ENCODE peak calls at places on chromosome 5, in five cellular contexts. Q is SK-N-SH, M is stomach, H is sigmoid colon, J is breast epithelium. D is an unnamed sample. For H3K4me1, the result is how much of the 10 kb centered on the place peaks cover.

GRCh38 chr5:119537704-119538103 is 85.4 kb downstream of the HSD17B4 start:
- DNase-seq in J (no peak), M (peak), H (no peak), Q (no peak), D (no peak)

GRCh38 chr5:108344103-108344822 is 37.6 kb downstream of the FBXL17 start:
- DNase-seq in Q (no peak), M (no peak), J (no peak), H (no peak), D (no peak)

GRCh38 chr5:13478831-13479465 is 465.5 kb downstream of the DNAH5 start:
- DNase-seq in J (no peak), Q (peak), H (no peak), M (peak), D (no peak)

GRCh38 chr5:36897616-36898015 is 21.0 kb downstream of the NIPBL start:
- DNase-seq in H (no peak), M (no peak), J (no peak), Q (no peak), D (no peak)

GRCh38 chr5:65482280-65482726 is 583 bp upstream of the ADAMTS6 start:
- DNase-seq in M (no peak), Q (peak), J (no peak), H (no peak), D (no peak)

GRCh38 chr5:59099270-59099994 is 516.6 kb downstream of the RAB3C start:
- DNase-seq in H (no peak), Q (no peak), M (no peak), J (no peak), D (no peak)

GRCh38 chr5:147188200-147189108 is 46.4 kb upstream of the STK32A start:
- DNase-seq in J (no peak), M (peak), H (no peak), Q (peak), D (no peak)

GRCh38 chr5:166602271-166602670 is 1689.2 kb upstream of the WWC1 start:
- DNase-seq in J (no peak), Q (no peak), H (no peak), M (no peak), D (no peak)

GRCh38 chr5:107501965-107502691 is 168.6 kb downstream of the EFNA5 start:
- DNase-seq in J (no peak), M (no peak), H (no peak), Q (peak), D (no peak)

GRCh38 chr5:65846102-65846501 is 80.3 kb upstream of the ERBIN start:
- DNase-seq in M (no peak), H (no peak), Q (no peak), J (no peak), D (no peak)

GRCh38 chr5:142924135-142924883 is 154.1 kb downstream of the ARHGAP26 start:
- DNase-seq in J (no peak), H (no peak), Q (no peak), M (no peak), D (no peak)

GRCh38 chr5:1011226-1011631 is 2.6 kb downstream of the NKD2 start:
- DNase-seq in M (peak), Q (peak), H (peak), J (peak), D (peak)

GRCh38 chr5:160303690-160304089 is 8.7 kb downstream of the CCNJL start:
- DNase-seq in Q (no peak), M (no peak), H (no peak), J (no peak), D (no peak)

GRCh38 chr5:41347569-41347968 is 134.2 kb upstream of the C6 start:
- DNase-seq in J (no peak), M (no peak), Q (no peak), H (no peak), D (no peak)

GRCh38 chr5:79014631-79015030 is 29.5 kb upstream of the ARSB start:
- DNase-seq in Q (no peak), H (no peak), J (no peak), M (no peak), D (no peak)

GRCh38 chr5:147093138-147093537 is 141.7 kb upstream of the STK32A start:
- DNase-seq in H (no peak), J (no peak), Q (no peak), M (no peak), D (no peak)

GRCh38 chr5:96548941-96549340 is 113.2 kb upstream of the CAST start:
- DNase-seq in J (no peak), Q (peak), H (no peak), M (no peak), D (no peak)

GRCh38 chr5:100828756-100829342 is 74.2 kb downstream of the ST8SIA4 start:
- DNase-seq in M (no peak), J (no peak), Q (peak), H (no peak), D (no peak)

GRCh38 chr5:157025093-157025698 is 33.7 kb downstream of the HAVCR1 start:
- DNase-seq in H (no peak), M (peak), J (no peak), Q (no peak), D (no peak)

GRCh38 chr5:62206150-62206829 is 99.7 kb upstream of the KIF2A start:
- DNase-seq in M (no peak), J (no peak), Q (peak), H (no peak), D (no peak)

GRCh38 chr5:172800088-172800551 is 29.1 kb upstream of the DUSP1 start:
- DNase-seq in Q (no peak), J (no peak), M (peak), H (peak), D (peak)

GRCh38 chr5:953535-954449 is 54.8 kb upstream of the NKD2 start:
- DNase-seq in Q (peak), J (no peak), M (no peak), H (no peak), D (peak)

GRCh38 chr5:179287071-179287470 is 58.2 kb downstream of the ADAMTS2 start:
- DNase-seq in H (peak), M (no peak), J (no peak), Q (no peak), D (peak)

GRCh38 chr5:35956429-35956828 is 18.0 kb upstream of the CAPSL start:
- DNase-seq in J (no peak), M (no peak), H (no peak), Q (no peak), D (no peak)

GRCh38 chr5:121805931-121806330 is 45.8 kb upstream of the FTMT start:
- DNase-seq in H (no peak), M (no peak), J (no peak), Q (peak), D (no peak)

GRCh38 chr5:174520420-174521396 is 203.7 kb upstream of the MSX2 start:
- DNase-seq in J (no peak), M (peak), H (no peak), Q (peak), D (no peak)

GRCh38 chr5:74540582-74540981 is 99.9 kb downstream of the ENC1 start:
- DNase-seq in J (no peak), M (no peak), Q (no peak), H (no peak), D (no peak)

GRCh38 chr5:138504799-138505198 is 38.2 kb downstream of the ETF1 start:
- DNase-seq in J (no peak), M (peak), Q (no peak), H (peak), D (no peak)

GRCh38 chr5:169169786-169170185 is 131.2 kb downstream of the SLIT3 start:
- DNase-seq in M (no peak), Q (peak), H (no peak), J (no peak), D (no peak)

GRCh38 chr5:77697692-77698091 is 59.2 kb upstream of the OTP start:
- DNase-seq in M (no peak), Q (no peak), J (no peak), H (no peak), D (no peak)

GRCh38 chr5:143177263-143177994 is 226.1 kb downstream of the NR3C1 start:
- DNase-seq in M (peak), Q (no peak), J (no peak), H (no peak), D (no peak)

GRCh38 chr5:59356813-59357381 is 536.6 kb downstream of the PDE4D start:
- DNase-seq in H (peak), J (no peak), M (peak), Q (no peak), D (peak)

GRCh38 chr5:111834926-111835599 is 78.1 kb upstream of the NREP start:
- DNase-seq in M (no peak), Q (no peak), J (no peak), H (no peak), D (no peak)

GRCh38 chr5:71586052-71586940 is 844 bp upstream of the MCCC2 start:
- DNase-seq in J (no peak), M (no peak), H (no peak), Q (peak), D (no peak)

GRCh38 chr5:97476852-97477534 is 293.9 kb upstream of the RIOK2 start:
- DNase-seq in H (no peak), M (no peak), J (no peak), Q (no peak), D (no peak)

DNA sequence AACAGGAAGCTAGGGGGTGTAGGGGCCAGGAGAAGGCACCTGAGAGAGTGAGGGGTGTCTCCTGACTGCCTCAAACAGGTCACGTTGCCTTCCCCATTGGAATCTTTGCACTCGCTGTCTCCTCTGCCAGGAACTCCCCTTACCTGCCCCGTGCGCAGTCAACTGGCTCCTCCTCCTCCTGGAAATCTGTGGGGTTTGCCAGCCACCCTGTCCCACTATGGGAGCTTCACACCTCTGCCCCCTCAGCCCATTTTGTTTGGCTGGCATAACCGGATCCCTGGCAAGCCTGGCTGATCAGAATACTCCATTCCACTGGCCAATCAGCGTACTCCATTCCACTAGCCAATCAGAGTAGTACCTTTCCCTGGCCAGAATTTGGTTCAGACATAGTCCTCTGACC is 10.4 kb upstream of the SLC34A1 start:
- DNase-seq in M (no peak), Q (no peak), H (no peak), J (no peak), D (no peak)
- H3K4me1 ChIP-seq in M (under half), Q (under half), H (under half), J (under half), D (half or more)

GRCh38 chr5:124752854-124753720 is 6.6 kb upstream of the ZNF608 start:
- DNase-seq in J (no peak), Q (no peak), M (no peak), H (no peak), D (no peak)

GRCh38 chr5:124748687-124749594 is 2.5 kb upstream of the ZNF608 start:
- DNase-seq in H (peak), Q (peak), J (peak), M (peak), D (peak)

GRCh38 chr5:124755565-124755964 is 9.1 kb upstream of the ZNF608 start:
- DNase-seq in M (no peak), H (no peak), J (no peak), Q (peak), D (no peak)

GRCh38 chr5:124751031-124751430 is 4.6 kb upstream of the ZNF608 start:
- DNase-seq in M (no peak), J (no peak), H (no peak), Q (no peak), D (no peak)

DNA sequence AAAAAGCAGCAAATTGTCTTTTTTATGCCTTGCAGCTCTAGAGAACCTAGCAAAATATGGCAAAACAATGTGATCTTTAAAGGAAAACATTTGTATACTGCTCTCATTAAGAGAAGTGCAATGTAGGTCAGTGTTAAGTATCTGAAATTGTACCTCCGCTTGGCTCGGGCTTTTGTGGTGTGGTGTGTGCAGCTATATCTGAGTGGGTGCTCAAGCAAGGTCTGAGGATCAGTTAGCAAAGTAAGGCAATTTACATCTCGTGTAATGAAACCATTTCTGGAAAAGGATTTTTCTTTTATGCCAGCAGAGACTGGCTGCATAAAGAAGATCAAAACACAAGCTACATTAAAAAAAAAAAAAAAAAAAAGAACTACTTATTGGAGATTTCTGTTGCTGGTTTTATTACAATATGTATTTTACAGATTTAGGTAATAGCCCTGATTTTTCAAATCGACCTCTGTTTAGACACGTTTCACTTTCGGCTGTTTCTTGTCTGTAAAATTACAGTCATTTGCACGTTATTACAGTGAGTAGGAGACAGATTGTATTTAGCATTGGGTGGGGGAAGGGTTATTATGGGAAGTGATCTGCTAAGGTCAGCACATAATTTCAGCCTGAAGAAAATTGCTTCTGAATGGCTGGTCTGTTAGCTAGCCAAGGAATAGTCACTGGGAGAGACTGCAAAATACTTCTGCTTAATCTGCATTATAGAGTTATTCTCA is 7.9 kb upstream of the ZNF608 start:
- DNase-seq in Q (no peak), H (no peak), J (no peak), M (no peak), D (no peak)
- TF ChIP-seq POLR2AphosphoS5 in Q (no peak), H (no peak), J (no peak), M (no peak), D (no peak)

GRCh38 chr5:56414056-56414455 is 180.9 kb upstream of the ANKRD55 start:
- DNase-seq in M (no peak), J (no peak), H (no peak), Q (no peak), D (no peak)
- H3K4me1 ChIP-seq in M (under half), J (under half), H (under half), Q (under half), D (under half)

DNA sequence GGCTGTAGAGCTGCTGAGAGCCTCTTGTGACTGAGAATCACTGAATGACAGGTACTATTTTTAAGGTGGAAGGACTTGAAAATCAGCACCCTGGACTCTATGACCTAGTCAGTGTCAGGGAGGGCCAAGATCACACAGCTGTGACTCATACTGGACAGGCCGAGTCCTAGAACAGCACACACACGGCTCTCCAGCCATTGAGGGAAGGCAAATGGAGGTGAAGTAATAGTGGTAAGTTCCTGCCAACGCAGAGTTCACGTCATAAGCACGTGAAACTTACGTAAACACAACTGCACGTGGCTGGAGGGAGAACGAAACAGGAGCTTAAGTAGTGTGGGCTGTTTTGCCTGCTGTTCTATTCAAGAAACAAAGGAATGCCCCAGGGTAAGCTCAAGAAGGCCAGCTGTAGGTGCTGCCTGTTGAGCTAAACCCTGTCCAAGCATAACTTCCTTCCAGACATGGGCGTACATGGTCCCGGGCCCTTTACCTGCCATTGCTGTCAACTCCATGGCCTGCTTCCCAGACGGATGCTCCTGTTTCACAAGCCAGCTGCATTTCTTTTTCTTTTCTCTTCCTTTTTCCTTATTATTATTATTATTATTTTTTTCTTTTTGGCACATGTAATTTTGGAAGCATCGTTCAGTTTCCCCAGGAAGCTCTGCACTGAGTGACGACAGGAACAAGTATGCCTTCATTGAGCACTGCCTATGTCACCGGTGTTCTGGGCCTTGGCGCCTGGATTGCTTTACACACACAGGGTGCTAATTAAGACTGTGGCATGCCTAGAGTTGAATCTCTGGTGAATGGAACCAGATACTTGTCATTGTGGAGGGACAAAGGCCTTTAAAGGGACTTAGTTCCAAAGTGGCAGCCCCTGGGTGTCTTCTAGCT is 10.2 kb upstream of the LCP2 start:
- DNase-seq in J (no peak), H (peak), Q (no peak), M (peak), D (peak)
- TF ChIP-seq POLR2AphosphoS5 in J (peak), H (peak), Q (no peak), M (peak), D (no peak)

GRCh38 chr5:127031863-127032232 is 1.5 kb upstream of the MARCHF3 start:
- DNase-seq in H (no peak), Q (no peak), J (no peak), M (no peak), D (no peak)
- H3K4me1 ChIP-seq in H (under half), Q (under half), J (under half), M (under half), D (under half)

D was measured in spleen.